ENCODE peak calls at places on chromosomes 4 and X, in five cellular contexts. F, D, Q, G and M are unnamed samples.

GRCh38 chrX:11376163-11376562 is 83.0 kb downstream of the AMELX start:
- DNase-seq in F (no peak), D (no peak), Q (no peak), G (no peak), M (no peak)

GRCh38 chr4:23323436-23323835 is 566.4 kb downstream of the PPARGC1A start:
- DNase-seq in F (no peak), D (no peak), Q (no peak), G (no peak), M (no peak)

GRCh38 chrX:71195959-71196727 is 26.9 kb upstream of the GJB1 start:
- DNase-seq in F (no peak), D (no peak), Q (no peak), G (no peak), M (no peak)

GRCh38 chr4:77022581-77023133 is 53.1 kb downstream of the CCNI start:
- DNase-seq in F (no peak), D (no peak), Q (no peak), G (no peak), M (no peak)

GRCh38 chrX:110168585-110168984 is 149.3 kb downstream of the AMMECR1 start:
- DNase-seq in F (no peak), D (no peak), Q (no peak), G (peak), M (no peak)

GRCh38 chr4:140372607-140373327 is 679 bp upstream of the SCOC start:
- DNase-seq in F (no peak), D (peak), Q (no peak), G (peak), M (peak)

GRCh38 chr4:2746891-2747695 is 9.0 kb downstream of the TNIP2 start:
- DNase-seq in F (no peak), D (no peak), Q (no peak), G (no peak), M (no peak)

GRCh38 chr4:4670869-4671268 is 129.0 kb upstream of the STX18 start:
- DNase-seq in F (no peak), D (no peak), Q (no peak), G (peak), M (no peak)

GRCh38 chr4:77385124-77385969 is 220.3 kb upstream of the CXCL13 start:
- DNase-seq in F (peak), D (peak), Q (peak), G (peak), M (peak)

GRCh38 chr4:61805237-61805636 is 605.1 kb downstream of the ADGRL3 start:
- DNase-seq in F (no peak), D (no peak), Q (no peak), G (no peak), M (no peak)

GRCh38 chr4:26058537-26058936 is 144.5 kb downstream of the SMIM20 start:
- DNase-seq in F (no peak), D (peak), Q (no peak), G (peak), M (no peak)

GRCh38 chr4:123661080-123661737 is 264.6 kb downstream of the SPRY1 start:
- DNase-seq in F (no peak), D (no peak), Q (no peak), G (peak), M (no peak)